ENCODE peak calls at places on chromosomes 6 and 20, in seven cellular contexts. One of them, this sample, is unnamed. For H3K9me3, the result is how much of the 10 kb centered on the place peaks cover.

GRCh38 chr6:127858992-127859391 is 41.9 kb downstream of the THEMIS start:
- DNase-seq in CD4-positive, alpha-beta memory T cell: no peak
- DNase-seq in PC-3: no peak
- DNase-seq in left ventricle myocardium inferior: no peak
- DNase-seq in psoas muscle: no peak
- DNase-seq in CD8-positive, alpha-beta T cell: no peak
- DNase-seq in WERI-Rb-1: no peak
- DNase-seq in this sample: no peak

GRCh38 chr6:53484409-53485280 is 60.3 kb downstream of the GCLC start:
- DNase-seq in CD4-positive, alpha-beta memory T cell: peak
- DNase-seq in PC-3: peak
- DNase-seq in left ventricle myocardium inferior: no peak
- DNase-seq in psoas muscle: no peak
- DNase-seq in CD8-positive, alpha-beta T cell: peak
- DNase-seq in WERI-Rb-1: peak
- DNase-seq in this sample: no peak

GRCh38 chr6:105402090-105402980 is 547 bp downstream of the PREP start:
- DNase-seq in CD4-positive, alpha-beta memory T cell: peak
- DNase-seq in PC-3: peak
- DNase-seq in left ventricle myocardium inferior: no peak
- DNase-seq in psoas muscle: no peak
- DNase-seq in CD8-positive, alpha-beta T cell: peak
- DNase-seq in WERI-Rb-1: no peak
- DNase-seq in this sample: no peak

GRCh38 chr6:134145786-134146185 is 93.4 kb upstream of the SLC2A12 start:
- DNase-seq in CD4-positive, alpha-beta memory T cell: no peak
- DNase-seq in PC-3: peak
- DNase-seq in left ventricle myocardium inferior: no peak
- DNase-seq in psoas muscle: no peak
- DNase-seq in CD8-positive, alpha-beta T cell: no peak
- DNase-seq in WERI-Rb-1: peak
- DNase-seq in this sample: no peak

GRCh38 chr6:56766806-56767178 is 124.1 kb upstream of the DST start:
- DNase-seq in CD4-positive, alpha-beta memory T cell: no peak
- DNase-seq in PC-3: peak
- DNase-seq in left ventricle myocardium inferior: no peak
- DNase-seq in psoas muscle: no peak
- DNase-seq in CD8-positive, alpha-beta T cell: no peak
- DNase-seq in WERI-Rb-1: no peak
- DNase-seq in this sample: no peak

GRCh38 chr6:37175332-37176267 is 5.6 kb downstream of the PIM1 start:
- DNase-seq in CD4-positive, alpha-beta memory T cell: peak
- DNase-seq in PC-3: no peak
- DNase-seq in left ventricle myocardium inferior: no peak
- DNase-seq in psoas muscle: no peak
- DNase-seq in CD8-positive, alpha-beta T cell: no peak
- DNase-seq in WERI-Rb-1: no peak
- DNase-seq in this sample: no peak

GRCh38 chr6:91088976-91089375 is 502.1 kb upstream of the MAP3K7 start:
- DNase-seq in CD4-positive, alpha-beta memory T cell: no peak
- DNase-seq in PC-3: no peak
- DNase-seq in left ventricle myocardium inferior: no peak
- DNase-seq in psoas muscle: no peak
- DNase-seq in CD8-positive, alpha-beta T cell: no peak
- DNase-seq in WERI-Rb-1: no peak
- DNase-seq in this sample: no peak

GRCh38 chr6:105879902-105880547 is 206.1 kb upstream of the PRDM1 start:
- DNase-seq in CD4-positive, alpha-beta memory T cell: no peak
- DNase-seq in PC-3: no peak
- DNase-seq in left ventricle myocardium inferior: no peak
- DNase-seq in psoas muscle: no peak
- DNase-seq in CD8-positive, alpha-beta T cell: no peak
- DNase-seq in WERI-Rb-1: no peak
- DNase-seq in this sample: peak

GRCh38 chr20:48695255-48695654 is 132.5 kb downstream of the PREX1 start:
- DNase-seq in CD4-positive, alpha-beta memory T cell: no peak
- DNase-seq in PC-3: peak
- DNase-seq in left ventricle myocardium inferior: no peak
- DNase-seq in psoas muscle: no peak
- DNase-seq in CD8-positive, alpha-beta T cell: no peak
- DNase-seq in WERI-Rb-1: no peak
- DNase-seq in this sample: no peak

GRCh38 chr6:34246563-34247391 is 2.0 kb downstream of the SMIM29 start:
- DNase-seq in CD4-positive, alpha-beta memory T cell: peak
- DNase-seq in PC-3: peak
- DNase-seq in left ventricle myocardium inferior: no peak
- DNase-seq in psoas muscle: peak
- DNase-seq in CD8-positive, alpha-beta T cell: peak
- DNase-seq in WERI-Rb-1: peak
- DNase-seq in this sample: peak

GRCh38 chr6:89794324-89794723 is 25.3 kb downstream of the MDN1 start:
- DNase-seq in CD4-positive, alpha-beta memory T cell: peak
- DNase-seq in PC-3: no peak
- DNase-seq in left ventricle myocardium inferior: no peak
- DNase-seq in psoas muscle: no peak
- DNase-seq in CD8-positive, alpha-beta T cell: no peak
- DNase-seq in WERI-Rb-1: no peak
- DNase-seq in this sample: no peak

GRCh38 chr6:38020593-38020992 is 201.1 kb downstream of the ZFAND3 start:
- DNase-seq in CD4-positive, alpha-beta memory T cell: no peak
- DNase-seq in PC-3: no peak
- DNase-seq in left ventricle myocardium inferior: no peak
- DNase-seq in psoas muscle: no peak
- DNase-seq in CD8-positive, alpha-beta T cell: no peak
- DNase-seq in WERI-Rb-1: no peak
- DNase-seq in this sample: no peak

GRCh38 chr20:675453-676314 is at the start of gene SCRT2:
- DNase-seq in CD4-positive, alpha-beta memory T cell: peak
- DNase-seq in PC-3: peak
- DNase-seq in left ventricle myocardium inferior: peak
- DNase-seq in psoas muscle: peak
- DNase-seq in CD8-positive, alpha-beta T cell: peak
- DNase-seq in WERI-Rb-1: peak
- DNase-seq in this sample: peak

GRCh38 chr6:167825759-167826229 is 917 bp upstream of the AFDN start:
- DNase-seq in CD4-positive, alpha-beta memory T cell: peak
- DNase-seq in PC-3: peak
- DNase-seq in left ventricle myocardium inferior: peak
- DNase-seq in psoas muscle: peak
- DNase-seq in CD8-positive, alpha-beta T cell: peak
- DNase-seq in WERI-Rb-1: no peak
- DNase-seq in this sample: peak

GRCh38 chr6:473356-473755 is 81.8 kb downstream of the IRF4 start:
- DNase-seq in CD4-positive, alpha-beta memory T cell: no peak
- DNase-seq in PC-3: no peak
- DNase-seq in left ventricle myocardium inferior: no peak
- DNase-seq in psoas muscle: no peak
- DNase-seq in CD8-positive, alpha-beta T cell: no peak
- DNase-seq in WERI-Rb-1: no peak
- DNase-seq in this sample: no peak

GRCh38 chr6:18820725-18821124 is 433.6 kb downstream of the RNF144B start:
- DNase-seq in CD4-positive, alpha-beta memory T cell: no peak
- DNase-seq in PC-3: no peak
- DNase-seq in left ventricle myocardium inferior: no peak
- DNase-seq in psoas muscle: no peak
- DNase-seq in CD8-positive, alpha-beta T cell: no peak
- DNase-seq in WERI-Rb-1: peak
- DNase-seq in this sample: no peak

DNA sequence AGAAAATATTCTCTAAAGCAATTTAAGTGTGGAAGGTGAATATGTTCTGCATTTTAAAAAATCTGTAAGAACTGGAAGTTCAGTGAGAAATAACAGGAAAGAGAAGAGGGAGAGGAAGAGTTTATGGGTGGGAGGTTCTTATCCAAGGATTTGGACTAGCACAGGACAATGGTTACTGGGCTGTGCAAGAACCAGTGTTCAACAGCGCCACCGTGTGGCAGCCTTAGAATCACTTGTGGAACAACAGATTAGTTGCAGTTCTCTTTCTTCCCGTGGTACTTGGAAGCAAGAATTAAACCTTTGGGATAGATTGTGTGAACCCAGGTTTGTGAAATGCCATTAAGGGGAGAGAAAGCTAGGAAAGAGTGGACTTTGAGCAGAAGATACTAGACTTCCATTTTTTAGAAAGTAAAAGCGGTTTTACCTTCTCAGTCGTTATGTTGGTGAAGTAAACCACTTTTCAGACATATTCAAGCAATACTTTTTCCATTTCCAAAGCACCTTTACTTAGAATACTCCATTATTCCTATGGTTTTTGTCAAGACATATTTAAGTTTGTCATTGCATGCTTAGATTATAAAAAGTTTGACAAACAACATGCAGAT is 436.7 kb downstream of the RNF144B start:
- DNase-seq in CD4-positive, alpha-beta memory T cell: no peak
- DNase-seq in PC-3: peak
- DNase-seq in left ventricle myocardium inferior: no peak
- DNase-seq in psoas muscle: no peak
- DNase-seq in CD8-positive, alpha-beta T cell: no peak
- DNase-seq in WERI-Rb-1: peak
- DNase-seq in this sample: peak
- H3K9me3 ChIP-seq in CD4-positive, alpha-beta memory T cell: under half
- H3K9me3 ChIP-seq in PC-3: under half
- H3K9me3 ChIP-seq in left ventricle myocardium inferior: half or more
- H3K9me3 ChIP-seq in psoas muscle: under half
- H3K9me3 ChIP-seq in CD8-positive, alpha-beta T cell: under half
- H3K9me3 ChIP-seq in WERI-Rb-1: under half
- H3K9me3 ChIP-seq in this sample: under half

DNA sequence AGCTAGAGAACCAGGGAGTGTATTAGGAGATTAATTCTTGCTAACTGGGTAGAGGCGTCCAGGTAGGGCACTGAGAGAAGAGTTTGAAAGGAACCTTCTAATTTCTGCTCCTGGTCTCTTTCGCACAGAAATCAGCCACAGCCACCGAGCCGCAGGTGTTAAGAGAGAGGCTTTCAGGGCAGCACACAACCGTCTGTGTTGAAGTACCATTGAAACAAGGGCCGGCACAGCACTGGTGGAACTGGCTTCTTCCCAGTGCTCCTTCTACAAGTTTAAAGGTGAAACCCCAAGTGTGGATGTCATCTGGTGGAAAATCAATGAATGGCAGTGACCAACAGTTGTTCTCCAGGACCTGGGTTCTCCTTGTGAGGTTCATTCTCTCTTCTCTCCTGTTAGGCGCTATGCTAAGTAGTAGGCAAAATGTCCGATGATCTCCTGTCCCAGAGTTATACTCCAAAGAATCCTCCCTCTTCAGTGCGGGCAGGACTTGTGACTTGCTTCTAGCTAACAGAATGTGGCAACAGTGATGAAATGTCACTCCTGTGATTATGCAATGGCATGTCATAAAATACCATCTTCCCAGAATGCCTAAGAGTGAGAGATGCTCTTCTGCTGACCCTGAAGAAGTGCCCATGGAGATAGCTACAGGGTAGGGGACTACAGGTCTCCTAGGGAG is 14.9 kb upstream of the RIN2 start:
- DNase-seq in CD4-positive, alpha-beta memory T cell: no peak
- DNase-seq in PC-3: no peak
- DNase-seq in left ventricle myocardium inferior: no peak
- DNase-seq in psoas muscle: no peak
- DNase-seq in CD8-positive, alpha-beta T cell: no peak
- DNase-seq in WERI-Rb-1: no peak
- DNase-seq in this sample: no peak
- H3K4me3 ChIP-seq in CD4-positive, alpha-beta memory T cell: no peak
- H3K4me3 ChIP-seq in PC-3: no peak
- H3K4me3 ChIP-seq in left ventricle myocardium inferior: no peak
- H3K4me3 ChIP-seq in psoas muscle: no peak
- H3K4me3 ChIP-seq in CD8-positive, alpha-beta T cell: no peak
- H3K4me3 ChIP-seq in WERI-Rb-1: no peak
- H3K4me3 ChIP-seq in this sample: no peak

GRCh38 chr20:59673998-59674445 is 69.7 kb downstream of the PHACTR3 start:
- DNase-seq in CD4-positive, alpha-beta memory T cell: no peak
- DNase-seq in PC-3: no peak
- DNase-seq in left ventricle myocardium inferior: no peak
- DNase-seq in psoas muscle: no peak
- DNase-seq in CD8-positive, alpha-beta T cell: no peak
- DNase-seq in WERI-Rb-1: no peak
- DNase-seq in this sample: no peak

GRCh38 chr20:59672576-59672975 is 68.2 kb downstream of the PHACTR3 start:
- DNase-seq in CD4-positive, alpha-beta memory T cell: no peak
- DNase-seq in PC-3: no peak
- DNase-seq in left ventricle myocardium inferior: no peak
- DNase-seq in psoas muscle: no peak
- DNase-seq in CD8-positive, alpha-beta T cell: no peak
- DNase-seq in WERI-Rb-1: no peak
- DNase-seq in this sample: no peak

GRCh38 chr20:59670786-59671492 is 66.6 kb downstream of the PHACTR3 start:
- DNase-seq in CD4-positive, alpha-beta memory T cell: no peak
- DNase-seq in PC-3: no peak
- DNase-seq in left ventricle myocardium inferior: no peak
- DNase-seq in psoas muscle: no peak
- DNase-seq in CD8-positive, alpha-beta T cell: no peak
- DNase-seq in WERI-Rb-1: no peak
- DNase-seq in this sample: no peak

GRCh38 chr20:59671661-59672471 is 67.5 kb downstream of the PHACTR3 start:
- DNase-seq in CD4-positive, alpha-beta memory T cell: no peak
- DNase-seq in PC-3: no peak
- DNase-seq in left ventricle myocardium inferior: no peak
- DNase-seq in psoas muscle: no peak
- DNase-seq in CD8-positive, alpha-beta T cell: no peak
- DNase-seq in WERI-Rb-1: no peak
- DNase-seq in this sample: no peak

GRCh38 chr20:59673288-59673997 is 69.1 kb downstream of the PHACTR3 start:
- DNase-seq in CD4-positive, alpha-beta memory T cell: no peak
- DNase-seq in PC-3: no peak
- DNase-seq in left ventricle myocardium inferior: no peak
- DNase-seq in psoas muscle: no peak
- DNase-seq in CD8-positive, alpha-beta T cell: no peak
- DNase-seq in WERI-Rb-1: no peak
- DNase-seq in this sample: no peak
- H3K9me3 ChIP-seq in CD4-positive, alpha-beta memory T cell: under half
- H3K9me3 ChIP-seq in PC-3: under half
- H3K9me3 ChIP-seq in left ventricle myocardium inferior: under half
- H3K9me3 ChIP-seq in psoas muscle: under half
- H3K9me3 ChIP-seq in CD8-positive, alpha-beta T cell: under half
- H3K9me3 ChIP-seq in WERI-Rb-1: under half
- H3K9me3 ChIP-seq in this sample: under half

DNA sequence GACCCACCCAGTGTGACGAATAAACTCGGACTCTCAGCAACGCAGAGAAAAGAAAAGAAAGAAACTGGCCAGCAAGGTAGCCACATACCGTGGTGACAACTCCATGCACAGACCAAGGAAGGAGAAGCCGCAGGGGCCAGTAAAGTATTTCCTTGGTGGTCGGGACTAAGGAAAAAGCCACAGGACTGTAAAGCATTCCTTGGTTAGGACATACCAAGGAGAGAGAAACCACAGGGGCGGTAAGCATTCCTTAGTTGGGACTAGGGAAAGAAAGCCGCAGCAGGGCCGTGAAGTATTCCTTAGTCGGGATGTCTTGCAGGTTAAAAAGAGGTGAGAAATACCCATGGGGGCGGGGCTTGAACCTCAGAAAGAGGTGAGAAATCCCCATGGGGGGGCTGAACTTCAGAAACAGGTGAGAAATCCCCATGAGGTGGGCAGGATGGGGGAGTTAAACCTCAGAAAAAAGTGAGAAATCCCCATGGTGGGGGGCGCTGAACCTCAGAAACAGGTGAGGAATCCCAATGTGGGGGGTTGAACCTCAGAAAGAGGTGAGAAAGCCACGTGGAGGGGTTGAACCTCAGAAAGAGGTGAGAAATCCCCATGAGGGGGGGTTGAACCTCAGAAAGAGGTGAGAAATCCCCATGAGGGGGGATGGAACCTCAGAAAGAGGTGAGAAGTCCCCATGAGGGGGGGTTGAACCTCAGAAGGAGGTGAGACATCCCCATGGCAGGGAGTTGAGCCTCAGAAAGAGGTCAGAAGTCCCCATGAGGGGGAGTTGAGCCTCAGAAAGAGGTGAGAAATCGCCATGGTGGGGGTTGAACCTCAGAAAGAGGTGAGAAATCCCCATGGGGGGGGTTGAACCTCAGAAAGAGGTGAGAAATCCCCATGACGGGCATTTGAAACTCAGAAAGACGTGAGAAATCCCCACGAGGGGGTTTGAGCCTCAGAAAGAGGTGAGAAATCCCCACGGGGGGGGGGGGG is 14.0 kb upstream of the GOPC start:
- DNase-seq in CD4-positive, alpha-beta memory T cell: peak
- DNase-seq in PC-3: no peak
- DNase-seq in left ventricle myocardium inferior: no peak
- DNase-seq in psoas muscle: no peak
- DNase-seq in CD8-positive, alpha-beta T cell: peak
- DNase-seq in WERI-Rb-1: no peak
- DNase-seq in this sample: no peak
- H3K4me3 ChIP-seq in CD4-positive, alpha-beta memory T cell: no peak
- H3K4me3 ChIP-seq in PC-3: no peak
- H3K4me3 ChIP-seq in left ventricle myocardium inferior: no peak
- H3K4me3 ChIP-seq in psoas muscle: no peak
- H3K4me3 ChIP-seq in CD8-positive, alpha-beta T cell: no peak
- H3K4me3 ChIP-seq in WERI-Rb-1: no peak
- H3K4me3 ChIP-seq in this sample: no peak